ENCODE peak calls at places on chromosomes 2 and 18, in four cellular contexts. L, H, X and G are unnamed samples.

GRCh38 chr2:215489288-215489848 is 53.5 kb upstream of the FN1 start:
- DNase-seq in L (no peak), H (no peak), X (no peak), G (no peak)

GRCh38 chr18:22564036-22564435 is 146.3 kb upstream of the CTAGE1 start:
- DNase-seq in H (no peak), L (no peak), X (no peak), G (no peak)

GRCh38 chr2:24050041-24050655 is 607 bp downstream of the FKBP1B start:
- DNase-seq in L (no peak), H (no peak), X (peak), G (peak)

GRCh38 chr2:24830786-24831185 is 37.6 kb downstream of the CENPO start:
- DNase-seq in L (no peak), H (no peak), X (no peak), G (no peak)

GRCh38 chr2:188328419-188328818 is 36.7 kb downstream of the GULP1 start:
- DNase-seq in X (no peak), L (no peak), H (no peak), G (no peak)

GRCh38 chr2:239551206-239551605 is 150.4 kb upstream of the HDAC4 start:
- DNase-seq in X (no peak), H (no peak), L (no peak), G (no peak)

GRCh38 chr2:6510547-6510946 is 355.2 kb downstream of the CMPK2 start:
- DNase-seq in H (no peak), L (no peak), X (no peak), G (no peak)

GRCh38 chr18:54671291-54671881 is 80.3 kb downstream of the DYNAP start:
- DNase-seq in L (no peak), X (no peak), H (peak), G (no peak)

GRCh38 chr18:26082475-26082874 is 7.9 kb downstream of the SS18 start:
- DNase-seq in X (no peak), H (no peak), L (no peak), G (no peak)

GRCh38 chr2:118065927-118066326 is 22.3 kb upstream of the INSIG2 start:
- DNase-seq in X (no peak), H (no peak), L (no peak), G (no peak)

GRCh38 chr2:179571141-179571713 is 290.2 kb downstream of the ZNF385B start:
- DNase-seq in X (no peak), L (no peak), H (no peak), G (no peak)

GRCh38 chr2:219308142-219309093 is 783 bp downstream of the PTPRN start:
- DNase-seq in L (peak), X (peak), H (peak), G (no peak)